ENCODE peak calls at places on chromosomes 1 and 21, in eight cellular contexts. One of them, this sample, is unnamed. For H3K4me1 and H3K36me3, the result is how much of the 10 kb centered on the place peaks cover.

GRCh38 chr21:45830221-45830640 is 151.3 kb upstream of the COL6A1 start:
- DNase-seq in heart right ventricle: no peak
- DNase-seq in tibial artery: no peak
- DNase-seq in esophagus squamous epithelium: no peak
- DNase-seq in lower lobe of right lung: no peak
- DNase-seq in ovary: no peak
- DNase-seq in neuronal stem cell: no peak
- DNase-seq in thoracic aorta: no peak
- DNase-seq in this sample: peak

GRCh38 chr1:31244326-31244725 is 4.6 kb upstream of the NKAIN1 start:
- DNase-seq in heart right ventricle: no peak
- DNase-seq in tibial artery: no peak
- DNase-seq in esophagus squamous epithelium: no peak
- DNase-seq in lower lobe of right lung: no peak
- DNase-seq in ovary: no peak
- DNase-seq in neuronal stem cell: no peak
- DNase-seq in thoracic aorta: no peak
- DNase-seq in this sample: no peak

GRCh38 chr1:167446946-167447345 is 71.4 kb downstream of the CD247 start:
- DNase-seq in heart right ventricle: no peak
- DNase-seq in tibial artery: no peak
- DNase-seq in esophagus squamous epithelium: no peak
- DNase-seq in lower lobe of right lung: no peak
- DNase-seq in ovary: no peak
- DNase-seq in neuronal stem cell: no peak
- DNase-seq in thoracic aorta: no peak
- DNase-seq in this sample: no peak

GRCh38 chr21:15617968-15618367 is 111.8 kb upstream of the USP25 start:
- DNase-seq in heart right ventricle: no peak
- DNase-seq in tibial artery: no peak
- DNase-seq in esophagus squamous epithelium: no peak
- DNase-seq in lower lobe of right lung: no peak
- DNase-seq in ovary: no peak
- DNase-seq in neuronal stem cell: peak
- DNase-seq in thoracic aorta: no peak
- DNase-seq in this sample: no peak

GRCh38 chr1:157154291-157154690 is 16.1 kb upstream of the ETV3 start:
- DNase-seq in heart right ventricle: no peak
- DNase-seq in tibial artery: no peak
- DNase-seq in esophagus squamous epithelium: no peak
- DNase-seq in lower lobe of right lung: no peak
- DNase-seq in ovary: no peak
- DNase-seq in neuronal stem cell: no peak
- DNase-seq in thoracic aorta: no peak
- DNase-seq in this sample: no peak

GRCh38 chr1:150548632-150549495 is at the start of gene ADAMTSL4:
- DNase-seq in heart right ventricle: no peak
- DNase-seq in tibial artery: peak
- DNase-seq in esophagus squamous epithelium: no peak
- DNase-seq in lower lobe of right lung: peak
- DNase-seq in ovary: peak
- DNase-seq in neuronal stem cell: no peak
- DNase-seq in thoracic aorta: no peak
- DNase-seq in this sample: no peak

GRCh38 chr1:44672254-44672955 is 1.9 kb downstream of the TMEM53 start:
- DNase-seq in heart right ventricle: peak
- DNase-seq in tibial artery: no peak
- DNase-seq in esophagus squamous epithelium: no peak
- DNase-seq in lower lobe of right lung: peak
- DNase-seq in ovary: no peak
- DNase-seq in neuronal stem cell: no peak
- DNase-seq in thoracic aorta: no peak
- DNase-seq in this sample: peak

GRCh38 chr1:8202182-8202905 is 115.6 kb upstream of the SLC45A1 start:
- DNase-seq in heart right ventricle: peak
- DNase-seq in tibial artery: peak
- DNase-seq in esophagus squamous epithelium: no peak
- DNase-seq in lower lobe of right lung: peak
- DNase-seq in ovary: peak
- DNase-seq in neuronal stem cell: no peak
- DNase-seq in thoracic aorta: peak
- DNase-seq in this sample: peak

GRCh38 chr21:45636459-45636858 is 7.1 kb upstream of the PCBP3 start:
- DNase-seq in heart right ventricle: no peak
- DNase-seq in tibial artery: no peak
- DNase-seq in esophagus squamous epithelium: no peak
- DNase-seq in lower lobe of right lung: no peak
- DNase-seq in ovary: no peak
- DNase-seq in neuronal stem cell: no peak
- DNase-seq in thoracic aorta: no peak
- DNase-seq in this sample: no peak

GRCh38 chr1:30855686-30856259 is 52.8 kb downstream of the SDC3 start:
- DNase-seq in heart right ventricle: no peak
- DNase-seq in tibial artery: no peak
- DNase-seq in esophagus squamous epithelium: no peak
- DNase-seq in lower lobe of right lung: no peak
- DNase-seq in ovary: no peak
- DNase-seq in neuronal stem cell: no peak
- DNase-seq in thoracic aorta: no peak
- DNase-seq in this sample: no peak

GRCh38 chr1:67880056-67880601 is 46.9 kb upstream of the GNG12 start:
- DNase-seq in heart right ventricle: no peak
- DNase-seq in tibial artery: no peak
- DNase-seq in esophagus squamous epithelium: no peak
- DNase-seq in lower lobe of right lung: no peak
- DNase-seq in ovary: peak
- DNase-seq in neuronal stem cell: no peak
- DNase-seq in thoracic aorta: no peak
- DNase-seq in this sample: no peak

GRCh38 chr1:53390261-53390660 is 62.4 kb upstream of the LRP8 start:
- DNase-seq in heart right ventricle: peak
- DNase-seq in tibial artery: peak
- DNase-seq in esophagus squamous epithelium: no peak
- DNase-seq in lower lobe of right lung: peak
- DNase-seq in ovary: no peak
- DNase-seq in neuronal stem cell: no peak
- DNase-seq in thoracic aorta: no peak
- DNase-seq in this sample: no peak

GRCh38 chr1:203629509-203630082 is 3.0 kb downstream of the ATP2B4 start:
- DNase-seq in heart right ventricle: peak
- DNase-seq in tibial artery: peak
- DNase-seq in esophagus squamous epithelium: no peak
- DNase-seq in lower lobe of right lung: peak
- DNase-seq in ovary: peak
- DNase-seq in neuronal stem cell: no peak
- DNase-seq in thoracic aorta: no peak
- DNase-seq in this sample: peak

GRCh38 chr1:6544831-6545230 is 9.5 kb downstream of the NOL9 start:
- DNase-seq in heart right ventricle: no peak
- DNase-seq in tibial artery: no peak
- DNase-seq in esophagus squamous epithelium: no peak
- DNase-seq in lower lobe of right lung: no peak
- DNase-seq in ovary: no peak
- DNase-seq in neuronal stem cell: no peak
- DNase-seq in thoracic aorta: no peak
- DNase-seq in this sample: no peak

GRCh38 chr1:2475571-2475970 is 518 bp upstream of the PLCH2 start:
- DNase-seq in heart right ventricle: no peak
- DNase-seq in tibial artery: no peak
- DNase-seq in esophagus squamous epithelium: no peak
- DNase-seq in lower lobe of right lung: no peak
- DNase-seq in ovary: no peak
- DNase-seq in neuronal stem cell: no peak
- DNase-seq in thoracic aorta: no peak
- DNase-seq in this sample: no peak

GRCh38 chr1:6035265-6035664 is 10.4 kb upstream of the KCNAB2 start:
- DNase-seq in heart right ventricle: no peak
- DNase-seq in tibial artery: no peak
- DNase-seq in esophagus squamous epithelium: no peak
- DNase-seq in lower lobe of right lung: no peak
- DNase-seq in ovary: no peak
- DNase-seq in neuronal stem cell: no peak
- DNase-seq in thoracic aorta: no peak
- DNase-seq in this sample: no peak

GRCh38 chr1:73998348-73998959 is 199.5 kb downstream of the LRRIQ3 start:
- DNase-seq in heart right ventricle: no peak
- DNase-seq in tibial artery: no peak
- DNase-seq in esophagus squamous epithelium: no peak
- DNase-seq in lower lobe of right lung: no peak
- DNase-seq in ovary: no peak
- DNase-seq in neuronal stem cell: no peak
- DNase-seq in thoracic aorta: no peak
- DNase-seq in this sample: no peak

GRCh38 chr1:233282582-233282886 is 13.0 kb downstream of the PCNX2 start:
- DNase-seq in heart right ventricle: no peak
- DNase-seq in tibial artery: no peak
- DNase-seq in esophagus squamous epithelium: no peak
- DNase-seq in lower lobe of right lung: no peak
- DNase-seq in ovary: no peak
- DNase-seq in neuronal stem cell: no peak
- DNase-seq in thoracic aorta: no peak
- DNase-seq in this sample: no peak

GRCh38 chr1:233281711-233282581 is 13.6 kb downstream of the PCNX2 start:
- DNase-seq in heart right ventricle: no peak
- DNase-seq in tibial artery: no peak
- DNase-seq in esophagus squamous epithelium: no peak
- DNase-seq in lower lobe of right lung: no peak
- DNase-seq in ovary: no peak
- DNase-seq in neuronal stem cell: no peak
- DNase-seq in thoracic aorta: no peak
- DNase-seq in this sample: no peak

GRCh38 chr1:233277637-233278413 is 17.7 kb downstream of the PCNX2 start:
- DNase-seq in heart right ventricle: no peak
- DNase-seq in tibial artery: no peak
- DNase-seq in esophagus squamous epithelium: no peak
- DNase-seq in lower lobe of right lung: no peak
- DNase-seq in ovary: no peak
- DNase-seq in neuronal stem cell: no peak
- DNase-seq in thoracic aorta: no peak
- DNase-seq in this sample: no peak

GRCh38 chr1:233279971-233280370 is 15.6 kb downstream of the PCNX2 start:
- DNase-seq in heart right ventricle: no peak
- DNase-seq in tibial artery: no peak
- DNase-seq in esophagus squamous epithelium: no peak
- DNase-seq in lower lobe of right lung: no peak
- DNase-seq in ovary: no peak
- DNase-seq in neuronal stem cell: no peak
- DNase-seq in thoracic aorta: no peak
- DNase-seq in this sample: no peak

GRCh38 chr1:233278621-233279020 is 16.9 kb downstream of the PCNX2 start:
- DNase-seq in heart right ventricle: no peak
- DNase-seq in tibial artery: no peak
- DNase-seq in esophagus squamous epithelium: no peak
- DNase-seq in lower lobe of right lung: no peak
- DNase-seq in ovary: no peak
- DNase-seq in neuronal stem cell: no peak
- DNase-seq in thoracic aorta: no peak
- DNase-seq in this sample: no peak
- H3K4me1 ChIP-seq in heart right ventricle: under half
- H3K4me1 ChIP-seq in tibial artery: under half
- H3K4me1 ChIP-seq in esophagus squamous epithelium: under half
- H3K4me1 ChIP-seq in lower lobe of right lung: under half
- H3K4me1 ChIP-seq in ovary: under half
- H3K4me1 ChIP-seq in neuronal stem cell: under half
- H3K4me1 ChIP-seq in thoracic aorta: under half
- H3K4me1 ChIP-seq in this sample: under half

DNA sequence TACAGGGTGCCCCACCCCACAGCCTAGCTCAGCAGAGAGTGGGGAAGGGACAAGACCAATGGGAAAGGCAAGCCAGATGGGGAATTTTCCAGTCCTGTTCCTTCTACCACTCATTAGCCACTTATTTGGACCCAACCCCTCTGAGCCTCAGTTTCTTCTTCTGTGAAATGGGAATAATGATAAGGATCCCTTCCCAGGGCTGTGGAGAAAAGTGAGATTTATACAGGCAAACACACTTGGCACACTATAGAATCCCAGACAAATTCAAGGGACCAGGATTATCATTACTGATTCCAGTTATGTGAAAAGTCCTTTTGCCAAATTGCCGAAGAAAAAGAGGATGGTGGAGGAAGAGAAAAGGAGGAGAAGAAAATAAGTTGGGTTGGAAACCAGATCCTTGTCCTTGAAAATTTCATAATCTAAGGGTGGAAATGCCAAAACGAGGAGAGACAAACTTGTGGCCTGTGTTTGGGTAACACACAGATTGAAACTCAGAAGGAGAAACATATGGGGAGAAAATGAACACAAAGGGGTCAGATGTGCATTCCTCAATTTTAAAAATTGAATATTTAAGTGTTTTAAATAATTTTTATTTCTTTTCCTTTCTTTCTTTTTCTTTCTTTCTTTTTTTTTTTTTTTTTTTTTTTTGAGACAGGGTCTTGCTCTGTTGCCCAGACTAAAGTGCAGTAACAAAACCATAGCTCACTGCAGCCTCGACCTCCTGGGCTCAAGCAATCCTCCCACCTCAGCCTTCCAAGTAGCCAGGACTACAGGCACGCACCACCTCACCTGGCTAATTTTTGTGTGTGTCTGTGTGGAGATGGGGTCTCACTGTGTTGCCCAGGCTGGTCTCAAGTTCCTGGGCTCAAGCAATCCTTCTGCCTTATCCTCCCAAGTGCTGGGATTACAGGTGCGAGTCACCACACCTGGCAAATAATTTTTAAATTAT is 9.6 kb downstream of the CAPN2 start:
- DNase-seq in heart right ventricle: no peak
- DNase-seq in tibial artery: no peak
- DNase-seq in esophagus squamous epithelium: no peak
- DNase-seq in lower lobe of right lung: no peak
- DNase-seq in ovary: no peak
- DNase-seq in neuronal stem cell: no peak
- DNase-seq in thoracic aorta: no peak
- DNase-seq in this sample: no peak
- H3K36me3 ChIP-seq in heart right ventricle: under half
- H3K36me3 ChIP-seq in tibial artery: half or more
- H3K36me3 ChIP-seq in esophagus squamous epithelium: under half
- H3K36me3 ChIP-seq in lower lobe of right lung: half or more
- H3K36me3 ChIP-seq in ovary: under half
- H3K36me3 ChIP-seq in neuronal stem cell: under half
- H3K36me3 ChIP-seq in thoracic aorta: under half
- H3K36me3 ChIP-seq in this sample: under half

GRCh38 chr1:207052736-207053545 is at the start of gene PFKFB2:
- DNase-seq in heart right ventricle: peak
- DNase-seq in tibial artery: peak
- DNase-seq in esophagus squamous epithelium: peak
- DNase-seq in lower lobe of right lung: peak
- DNase-seq in ovary: peak
- DNase-seq in neuronal stem cell: peak
- DNase-seq in thoracic aorta: peak
- DNase-seq in this sample: peak
- H3K4me1 ChIP-seq in heart right ventricle: half or more
- H3K4me1 ChIP-seq in tibial artery: under half
- H3K4me1 ChIP-seq in esophagus squamous epithelium: half or more
- H3K4me1 ChIP-seq in lower lobe of right lung: under half
- H3K4me1 ChIP-seq in ovary: under half
- H3K4me1 ChIP-seq in neuronal stem cell: under half
- H3K4me1 ChIP-seq in thoracic aorta: under half
- H3K4me1 ChIP-seq in this sample: under half

GRCh38 chr1:21833392-21833976 is 21.4 kb downstream of the LDLRAD2 start:
- DNase-seq in heart right ventricle: no peak
- DNase-seq in tibial artery: no peak
- DNase-seq in esophagus squamous epithelium: no peak
- DNase-seq in lower lobe of right lung: no peak
- DNase-seq in ovary: no peak
- DNase-seq in neuronal stem cell: no peak
- DNase-seq in thoracic aorta: no peak
- DNase-seq in this sample: no peak
- H3K36me3 ChIP-seq in heart right ventricle: under half
- H3K36me3 ChIP-seq in tibial artery: half or more
- H3K36me3 ChIP-seq in esophagus squamous epithelium: half or more
- H3K36me3 ChIP-seq in lower lobe of right lung: half or more
- H3K36me3 ChIP-seq in ovary: under half
- H3K36me3 ChIP-seq in neuronal stem cell: half or more
- H3K36me3 ChIP-seq in thoracic aorta: half or more
- H3K36me3 ChIP-seq in this sample: half or more